ENCODE peak calls at places on chromosomes 7 and 10, in seven cellular contexts. K, C, A, G, O, L and U are unnamed samples.
A peak's percentile ranks its signal among the peaks of the same experiment; 100 is the strongest.

GRCh38 chr7:29610031-29610490 is 46.4 kb downstream of the PRR15 start:
- DNase-seq in K (no peak), A (no peak), O (no peak), L (no peak), G (no peak), C (no peak), U (no peak)

GRCh38 chr10:75431180-75432111 is at the start of gene LRMDA:
- DNase-seq in L (peak; percentile 82), C (peak; percentile 85), O (peak; percentile 64), K (no peak), A (peak; percentile 50), G (no peak), U (peak; percentile 26)

GRCh38 chr7:3204526-3204925 is 96.5 kb upstream of the SDK1 start:
- DNase-seq in K (no peak), G (no peak), L (no peak), A (no peak), O (no peak), C (no peak), U (no peak)

GRCh38 chr7:72406820-72407403 is 5.2 kb downstream of the CALN1 start:
- DNase-seq in C (no peak), A (no peak), G (no peak), K (no peak), L (no peak), O (no peak), U (no peak)

GRCh38 chr7:24911213-24911603 is 68.8 kb downstream of the OSBPL3 start:
- DNase-seq in K (no peak), A (no peak), C (no peak), L (no peak), O (no peak), G (no peak), U (no peak)

GRCh38 chr10:116169782-116170181 is 103.2 kb downstream of the GFRA1 start:
- DNase-seq in C (no peak), K (no peak), O (no peak), G (no peak), A (no peak), L (no peak), U (no peak)

GRCh38 chr7:17716816-17717215 is 223.5 kb downstream of the SNX13 start:
- DNase-seq in O (no peak), C (no peak), L (no peak), K (no peak), A (no peak), G (no peak), U (no peak)

GRCh38 chr10:130171196-130171595 is 35.0 kb downstream of the GLRX3 start:
- DNase-seq in L (no peak), O (no peak), G (no peak), C (no peak), K (no peak), A (peak; percentile 55), U (no peak)

DNA sequence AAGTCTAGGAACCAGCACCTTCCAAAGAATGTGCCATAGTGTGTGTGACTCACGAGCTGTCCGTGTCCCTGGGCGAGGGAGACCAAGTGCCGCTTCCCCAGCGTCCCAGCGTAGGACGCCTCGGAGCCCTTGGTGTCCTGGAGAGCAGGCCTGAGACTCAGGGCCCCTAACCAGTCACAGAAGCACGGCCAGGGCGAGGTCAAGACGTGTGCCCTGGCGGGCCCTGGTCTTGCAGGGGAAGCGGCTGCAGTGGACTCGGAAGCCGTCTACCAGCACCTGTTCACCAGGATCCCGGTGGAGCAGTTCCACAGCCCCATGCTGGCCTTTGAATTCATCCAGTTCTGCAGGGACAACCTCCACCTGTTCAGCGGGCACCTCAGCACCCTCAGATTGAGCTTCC is 10.6 kb downstream of the AP5Z1 start:
- DNase-seq in L (peak; percentile 62), K (no peak), O (no peak), G (no peak), A (no peak), C (no peak), U (no peak)
- H3K36me3 ChIP-seq in L (peaks cover 69% of the 10 kb centered on the region), K (peaks cover 18% of the 10 kb centered on the region), O (peaks cover 9% of the 10 kb centered on the region), G (peaks cover 4% of the 10 kb centered on the region), A (peaks cover 86% of the 10 kb centered on the region), C (peaks cover 7% of the 10 kb centered on the region), U (peaks cover 4% of the 10 kb centered on the region)

GRCh38 chr10:100735345-100736143 is 9.8 kb upstream of the PAX2 start:
- DNase-seq in C (peak; percentile 85), O (peak; percentile 61), K (no peak), L (no peak), G (no peak), A (no peak), U (no peak)

GRCh38 chr10:100736144-100736808 is 9.1 kb upstream of the PAX2 start:
- DNase-seq in C (peak; percentile 54), O (no peak), A (no peak), G (no peak), L (no peak), K (no peak), U (no peak)

GRCh38 chr10:100738055-100738827 is 7.1 kb upstream of the PAX2 start:
- DNase-seq in G (no peak), O (no peak), L (no peak), C (peak; percentile 75), K (no peak), A (no peak), U (no peak)

GRCh38 chr10:100737359-100738054 is 7.9 kb upstream of the PAX2 start:
- DNase-seq in A (no peak), L (no peak), G (no peak), O (no peak), C (peak; percentile 91), K (no peak), U (peak; percentile 53)

GRCh38 chr10:100736809-100737358 is 8.5 kb upstream of the PAX2 start:
- DNase-seq in O (no peak), L (no peak), G (no peak), K (no peak), C (peak; percentile 35), A (no peak), U (no peak)
- H3K27me3 ChIP-seq in O (peaks cover 100% of the 10 kb centered on the region), L (peaks cover 48% of the 10 kb centered on the region), G (no peaks in the 10 kb centered on the region), K (peaks cover 100% of the 10 kb centered on the region), C (peaks cover 100% of the 10 kb centered on the region), A (peaks cover 98% of the 10 kb centered on the region), U (peaks cover 62% of the 10 kb centered on the region)

DNA sequence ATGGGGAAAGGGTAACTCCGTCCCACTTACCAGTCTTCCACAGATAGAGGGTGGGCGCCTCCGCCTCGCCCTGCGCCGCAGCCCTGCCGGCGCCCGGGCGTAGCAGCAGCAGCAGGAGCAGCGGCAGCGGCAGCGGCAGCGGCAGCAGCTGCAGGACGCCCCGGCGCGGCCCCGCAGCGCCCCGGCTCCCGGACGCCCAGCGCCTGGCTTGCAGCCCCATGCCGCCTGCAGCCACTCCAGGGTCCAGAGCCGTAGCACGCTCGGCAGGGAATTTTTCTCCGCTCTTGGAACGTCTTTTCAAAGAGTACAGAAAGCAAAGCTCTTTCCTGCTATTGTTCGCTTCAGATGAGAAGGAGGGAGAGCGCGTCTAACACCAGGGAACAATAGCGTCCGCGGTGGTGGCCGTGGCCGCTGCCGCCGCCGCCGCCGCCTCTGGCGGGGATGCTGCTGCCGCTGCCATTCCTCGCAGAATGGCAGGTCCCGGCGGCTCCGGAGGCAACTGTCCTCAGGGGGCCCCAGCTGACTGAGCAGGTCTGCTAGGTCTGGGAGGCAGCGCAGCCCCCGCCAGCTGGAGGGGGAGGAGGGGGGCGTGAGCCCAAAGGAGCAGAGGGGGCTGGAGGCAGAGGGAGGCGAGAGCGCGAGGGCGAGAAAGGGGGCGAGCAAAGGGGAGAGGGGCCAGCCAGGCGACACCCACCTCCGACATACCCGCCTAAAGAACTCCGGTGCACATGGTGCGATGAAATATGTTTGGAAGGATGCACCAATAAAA is at the start of gene THSD7A:
- DNase-seq in C (peak; percentile 78), L (peak; percentile 73), K (no peak), G (no peak), A (peak; percentile 64), O (peak; percentile 82), U (peak; percentile 66)
- H3K4me3 ChIP-seq in C (peak within 1 kb of the TSS; percentile 48), L (peak within 1 kb of the TSS; percentile 57), K (peak within 1 kb of the TSS; percentile 12), G (peak within 1 kb of the TSS; percentile 56), A (peak within 1 kb of the TSS; percentile 83), O (peak within 1 kb of the TSS; percentile 77), U (peak within 1 kb of the TSS; percentile 44)

GRCh38 chr7:135199439-135199838 is 11.9 kb downstream of the WDR91 start:
- DNase-seq in G (no peak), A (no peak), O (no peak), K (no peak), C (no peak), L (no peak), U (no peak)
- H3K36me3 ChIP-seq in G (peaks cover 3% of the 10 kb centered on the region), A (peaks cover 88% of the 10 kb centered on the region), O (peaks cover 21% of the 10 kb centered on the region), K (peaks cover 74% of the 10 kb centered on the region), C (peaks cover 6% of the 10 kb centered on the region), L (peaks cover 74% of the 10 kb centered on the region), U (peaks cover 9% of the 10 kb centered on the region)

GRCh38 chr10:6579904-6580278 is at the start of gene PRKCQ:
- DNase-seq in A (peak; percentile 52), K (no peak), G (no peak), L (peak; percentile 79), O (peak; percentile 69), C (no peak), U (peak; percentile 40)

GRCh38 chr10:6579193-6579903 is 728 bp downstream of the PRKCQ start:
- DNase-seq in A (no peak), K (no peak), G (no peak), C (peak; percentile 40), O (no peak), L (peak; percentile 51), U (no peak)

GRCh38 chr10:6576326-6576725 is 3.8 kb downstream of the PRKCQ start:
- DNase-seq in O (no peak), A (no peak), L (no peak), K (no peak), G (no peak), C (no peak), U (no peak)

GRCh38 chr10:6578221-6579192 is 1.6 kb downstream of the PRKCQ start:
- DNase-seq in K (no peak), L (no peak), G (no peak), C (no peak), O (no peak), A (no peak), U (peak; percentile 52)

GRCh38 chr10:6574777-6575176 is 5.3 kb downstream of the PRKCQ start:
- DNase-seq in K (no peak), O (no peak), L (no peak), A (no peak), C (no peak), G (no peak), U (no peak)
- H3K27me3 ChIP-seq in K (no peaks in the 10 kb centered on the region), O (peaks cover 21% of the 10 kb centered on the region), L (no peaks in the 10 kb centered on the region), A (peaks cover 75% of the 10 kb centered on the region), C (peaks cover 5% of the 10 kb centered on the region), G (no peaks in the 10 kb centered on the region), U (peaks cover 73% of the 10 kb centered on the region)

GRCh38 chr10:65419629-65420028 is 1506.2 kb upstream of the LRRTM3 start:
- DNase-seq in C (no peak), K (no peak), O (no peak), G (no peak), L (no peak), A (no peak), U (no peak)

DNA sequence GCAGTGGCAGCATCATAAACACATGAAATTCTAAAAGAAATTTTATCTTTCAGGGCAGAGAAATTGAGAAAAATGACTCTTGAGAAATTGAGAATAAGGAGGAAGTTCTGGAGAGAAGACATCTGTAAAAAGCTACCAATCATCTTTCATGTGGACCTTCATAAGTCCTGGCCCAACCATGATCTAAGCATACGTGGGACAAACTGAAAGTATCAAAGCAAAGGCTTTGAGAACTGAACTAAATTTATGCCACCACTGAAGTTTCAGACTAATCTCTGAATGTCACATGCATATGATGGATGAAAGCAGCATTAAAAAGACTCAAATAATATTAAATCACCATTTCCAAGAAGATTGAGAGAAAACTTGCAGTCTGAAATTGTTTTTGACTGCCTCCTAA is 1502.8 kb upstream of the LRRTM3 start:
- DNase-seq in O (no peak), L (no peak), G (no peak), A (no peak), C (no peak), K (no peak), U (no peak)
- H3K4me3 ChIP-seq in O (no peak overlapping the region), L (no peak overlapping the region), G (no peak overlapping the region), A (no peak overlapping the region), C (no peak overlapping the region), K (no peak overlapping the region), U (no peak overlapping the region)